ENCODE peak calls at places on chromosomes 2 and 18, in seven cellular contexts. I is glutamatergic neuron; G is cardiac muscle cell; T is fibroblast of lung; B is epithelial cell of esophagus; M is activated CD8-positive, alpha-beta T cell treated with anti-CD3 and anti-CD28 coated beads for 36 hours; J is neural progenitor cell. Z is an unnamed sample.

GRCh38 chr2:177143444-177143843 is 69.2 kb upstream of the HNRNPA3 start:
- DNase-seq in I (no peak), G (no peak), T (peak), B (peak), M (no peak), J (peak), Z (no peak)

GRCh38 chr18:11071300-11071699 is 78.1 kb downstream of the PIEZO2 start:
- DNase-seq in I (no peak), G (no peak), T (no peak), B (no peak), M (no peak), J (no peak), Z (no peak)

GRCh38 chr18:59264651-59265245 is 8.5 kb downstream of the RAX start:
- DNase-seq in I (peak), G (no peak), T (no peak), B (no peak), M (no peak), J (peak), Z (no peak)

GRCh38 chr18:45008694-45009372 is 328.1 kb downstream of the SETBP1 start:
- DNase-seq in I (no peak), G (no peak), T (no peak), B (no peak), M (peak), J (no peak), Z (no peak)

GRCh38 chr2:199463000-199463692 is 5.4 kb upstream of the SATB2 start:
- DNase-seq in I (peak), G (peak), T (peak), B (peak), M (peak), J (peak), Z (peak)

GRCh38 chr2:173298536-173299097 is 56.1 kb upstream of the CDCA7 start:
- DNase-seq in I (no peak), G (no peak), T (no peak), B (no peak), M (no peak), J (peak), Z (no peak)

GRCh38 chr2:43059183-43059897 is 167.1 kb downstream of the ZFP36L2 start:
- DNase-seq in I (no peak), G (peak), T (peak), B (peak), M (peak), J (no peak), Z (no peak)

GRCh38 chr18:58045265-58046086 is 1.4 kb downstream of the NEDD4L start:
- DNase-seq in I (peak), G (peak), T (peak), B (peak), M (peak), J (peak), Z (peak)

GRCh38 chr2:240920783-240921231 is 14.7 kb downstream of the CROCC2 start:
- DNase-seq in I (no peak), G (no peak), T (no peak), B (no peak), M (no peak), J (no peak), Z (no peak)

GRCh38 chr2:226796012-226796839 is 3.4 kb downstream of the IRS1 start:
- DNase-seq in I (peak), G (no peak), T (no peak), B (peak), M (peak), J (no peak), Z (no peak)

GRCh38 chr2:1649871-1650473 is 94.3 kb downstream of the PXDN start:
- DNase-seq in I (no peak), G (no peak), T (no peak), B (no peak), M (no peak), J (no peak), Z (no peak)

GRCh38 chr2:205510345-205510744 is 172.0 kb upstream of the NRP2 start:
- DNase-seq in I (no peak), G (no peak), T (peak), B (no peak), M (no peak), J (peak), Z (no peak)

GRCh38 chr2:203774760-203775159 is 68.3 kb downstream of the CD28 start:
- DNase-seq in I (no peak), G (no peak), T (peak), B (no peak), M (no peak), J (no peak), Z (no peak)

GRCh38 chr2:144950874-144951560 is 431.1 kb upstream of the ZEB2 start:
- DNase-seq in I (no peak), G (no peak), T (peak), B (peak), M (no peak), J (no peak), Z (no peak)

GRCh38 chr2:46824611-46825010 is 91.0 kb downstream of the MCFD2 start:
- DNase-seq in I (no peak), G (no peak), T (no peak), B (peak), M (no peak), J (no peak), Z (no peak)

GRCh38 chr2:221034026-221034701 is 537.9 kb downstream of the EPHA4 start:
- DNase-seq in I (no peak), G (no peak), T (no peak), B (no peak), M (no peak), J (no peak), Z (no peak)

GRCh38 chr2:41912337-41912736 is 135.5 kb upstream of the PKDCC start:
- DNase-seq in I (no peak), G (no peak), T (peak), B (no peak), M (no peak), J (no peak), Z (no peak)

DNA sequence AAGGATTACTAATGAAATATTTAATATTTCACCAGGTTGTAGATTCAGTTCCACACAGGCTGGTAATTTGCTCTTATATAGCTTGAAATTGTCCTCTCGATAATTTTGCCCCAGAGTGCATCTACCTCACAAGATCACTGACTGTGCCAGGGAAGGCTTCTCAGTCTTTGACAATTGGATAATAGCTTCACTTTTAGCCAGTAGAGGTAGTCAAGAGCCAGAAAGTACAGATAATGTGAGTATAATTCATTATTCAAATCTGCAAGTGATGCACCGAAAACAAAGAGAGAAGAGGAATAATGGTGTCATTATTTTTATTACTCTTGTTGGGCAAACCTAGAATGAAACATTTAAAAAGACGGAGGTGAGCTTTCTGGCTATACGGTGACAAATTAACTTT is 292.8 kb downstream of the EN1 start:
- DNase-seq in I (no peak), G (no peak), T (peak), B (no peak), M (no peak), J (no peak), Z (no peak)
- TF ChIP-seq CTCF in I (no peak), G (peak), T (no peak), B (no peak), M (no peak), J (peak), Z (peak)

GRCh38 chr2:63841254-63842022 is at the start of gene UGP2:
- DNase-seq in I (peak), G (peak), T (peak), B (peak), M (peak), J (peak), Z (peak)
- TF ChIP-seq CTCF in I (peak), G (peak), T (peak), B (peak), M (peak), J (peak), Z (peak)

GRCh38 chr18:33751613-33752221 is 173.7 kb downstream of the ASXL3 start:
- DNase-seq in I (no peak), G (peak), T (peak), B (peak), M (no peak), J (peak), Z (no peak)
- TF ChIP-seq CTCF in I (peak), G (peak), T (peak), B (peak), M (peak), J (peak), Z (peak)

GRCh38 chr2:34365937-34366336 is 766.8 kb upstream of the FAM98A start:
- DNase-seq in I (peak), G (peak), T (no peak), B (no peak), M (no peak), J (peak), Z (peak)
- TF ChIP-seq CTCF in I (peak), G (no peak), T (no peak), B (no peak), M (no peak), J (no peak), Z (no peak)